ENCODE peak calls at places on chromosomes 4 and X, in eight cellular contexts. One of them, this sample, is unnamed.

GRCh38 chr4:151797853-151798252 is 37.0 kb upstream of the GATB start:
- DNase-seq in PC-9: no peak
- DNase-seq in dorsolateral prefrontal cortex: no peak
- DNase-seq in Calu3: no peak
- DNase-seq in AG04450: no peak
- DNase-seq in transverse colon: no peak
- DNase-seq in fibroblast of pulmonary artery: no peak
- DNase-seq in psoas muscle: no peak
- DNase-seq in this sample: no peak

GRCh38 chr4:107666134-107666533 is 53.9 kb downstream of the PAPSS1 start:
- DNase-seq in PC-9: peak; percentile 37
- DNase-seq in dorsolateral prefrontal cortex: no peak
- DNase-seq in Calu3: no peak
- DNase-seq in AG04450: peak; percentile 18
- DNase-seq in transverse colon: no peak
- DNase-seq in fibroblast of pulmonary artery: peak; percentile 71
- DNase-seq in psoas muscle: no peak
- DNase-seq in this sample: no peak

GRCh38 chr4:82677327-82677726 is 115.5 kb upstream of the TMEM150C start:
- DNase-seq in PC-9: peak; percentile 52
- DNase-seq in dorsolateral prefrontal cortex: no peak
- DNase-seq in Calu3: peak; percentile 43
- DNase-seq in AG04450: no peak
- DNase-seq in transverse colon: no peak
- DNase-seq in fibroblast of pulmonary artery: no peak
- DNase-seq in psoas muscle: no peak
- DNase-seq in this sample: no peak

GRCh38 chr4:81527115-81527514 is 55.4 kb upstream of the RASGEF1B start:
- DNase-seq in PC-9: no peak
- DNase-seq in dorsolateral prefrontal cortex: no peak
- DNase-seq in Calu3: no peak
- DNase-seq in AG04450: no peak
- DNase-seq in transverse colon: no peak
- DNase-seq in fibroblast of pulmonary artery: no peak
- DNase-seq in psoas muscle: peak; percentile 46
- DNase-seq in this sample: no peak

GRCh38 chrX:54386314-54386713 is 28.5 kb upstream of the WNK3 start:
- DNase-seq in PC-9: no peak
- DNase-seq in dorsolateral prefrontal cortex: no peak
- DNase-seq in Calu3: no peak
- DNase-seq in AG04450: no peak
- DNase-seq in transverse colon: no peak
- DNase-seq in fibroblast of pulmonary artery: no peak
- DNase-seq in psoas muscle: no peak
- DNase-seq in this sample: no peak

GRCh38 chr4:135508006-135508714 is 1306.6 kb upstream of the PABPC4L start:
- DNase-seq in PC-9: peak; percentile 50
- DNase-seq in dorsolateral prefrontal cortex: no peak
- DNase-seq in Calu3: no peak
- DNase-seq in AG04450: peak; percentile 20
- DNase-seq in transverse colon: no peak
- DNase-seq in fibroblast of pulmonary artery: peak; percentile 82
- DNase-seq in psoas muscle: no peak
- DNase-seq in this sample: no peak

GRCh38 chrX:46703980-46704379 is 54.9 kb downstream of the SLC9A7 start:
- DNase-seq in PC-9: no peak
- DNase-seq in dorsolateral prefrontal cortex: no peak
- DNase-seq in Calu3: no peak
- DNase-seq in AG04450: no peak
- DNase-seq in transverse colon: no peak
- DNase-seq in fibroblast of pulmonary artery: peak; percentile 32
- DNase-seq in psoas muscle: no peak
- DNase-seq in this sample: no peak

GRCh38 chr4:119493419-119493818 is 135.2 kb downstream of the PDE5A start:
- DNase-seq in PC-9: no peak
- DNase-seq in dorsolateral prefrontal cortex: no peak
- DNase-seq in Calu3: no peak
- DNase-seq in AG04450: no peak
- DNase-seq in transverse colon: no peak
- DNase-seq in fibroblast of pulmonary artery: peak; percentile 45
- DNase-seq in psoas muscle: no peak
- DNase-seq in this sample: no peak

GRCh38 chr4:162075691-162076090 is 88.1 kb downstream of the FSTL5 start:
- DNase-seq in PC-9: no peak
- DNase-seq in dorsolateral prefrontal cortex: no peak
- DNase-seq in Calu3: no peak
- DNase-seq in AG04450: no peak
- DNase-seq in transverse colon: no peak
- DNase-seq in fibroblast of pulmonary artery: no peak
- DNase-seq in psoas muscle: no peak
- DNase-seq in this sample: no peak

GRCh38 chrX:1392376-1393130 is 640 bp upstream of the SLC25A6 start:
- DNase-seq in PC-9: no peak
- DNase-seq in dorsolateral prefrontal cortex: peak; percentile 57
- DNase-seq in Calu3: peak; percentile 53
- DNase-seq in AG04450: peak; percentile 15
- DNase-seq in transverse colon: peak; percentile 78
- DNase-seq in fibroblast of pulmonary artery: peak; percentile 67
- DNase-seq in psoas muscle: peak; percentile 83
- DNase-seq in this sample: peak; percentile 43

GRCh38 chr4:158599150-158599549 is 72.5 kb downstream of the C4orf46 start:
- DNase-seq in PC-9: no peak
- DNase-seq in dorsolateral prefrontal cortex: no peak
- DNase-seq in Calu3: no peak
- DNase-seq in AG04450: no peak
- DNase-seq in transverse colon: no peak
- DNase-seq in fibroblast of pulmonary artery: no peak
- DNase-seq in psoas muscle: no peak
- DNase-seq in this sample: no peak

GRCh38 chr4:66694716-66695115 is 850.6 kb downstream of the CENPC start:
- DNase-seq in PC-9: no peak
- DNase-seq in dorsolateral prefrontal cortex: no peak
- DNase-seq in Calu3: no peak
- DNase-seq in AG04450: no peak
- DNase-seq in transverse colon: no peak
- DNase-seq in fibroblast of pulmonary artery: no peak
- DNase-seq in psoas muscle: no peak
- DNase-seq in this sample: no peak

GRCh38 chrX:75623535-75623934 is 100.7 kb upstream of the ZDHHC15 start:
- DNase-seq in PC-9: no peak
- DNase-seq in dorsolateral prefrontal cortex: no peak
- DNase-seq in Calu3: no peak
- DNase-seq in AG04450: no peak
- DNase-seq in transverse colon: no peak
- DNase-seq in fibroblast of pulmonary artery: no peak
- DNase-seq in psoas muscle: no peak
- DNase-seq in this sample: peak; percentile 2

GRCh38 chrX:2549874-2550273 is 49.1 kb upstream of the DHRSX start:
- DNase-seq in PC-9: no peak
- DNase-seq in dorsolateral prefrontal cortex: no peak
- DNase-seq in Calu3: no peak
- DNase-seq in AG04450: no peak
- DNase-seq in transverse colon: no peak
- DNase-seq in fibroblast of pulmonary artery: no peak
- DNase-seq in psoas muscle: no peak
- DNase-seq in this sample: no peak

GRCh38 chr4:24229976-24230375 is 340.1 kb upstream of the PPARGC1A start:
- DNase-seq in PC-9: no peak
- DNase-seq in dorsolateral prefrontal cortex: no peak
- DNase-seq in Calu3: no peak
- DNase-seq in AG04450: peak; percentile 23
- DNase-seq in transverse colon: no peak
- DNase-seq in fibroblast of pulmonary artery: no peak
- DNase-seq in psoas muscle: no peak
- DNase-seq in this sample: no peak

GRCh38 chr4:27308379-27308778 is 447.7 kb downstream of the STIM2 start:
- DNase-seq in PC-9: no peak
- DNase-seq in dorsolateral prefrontal cortex: no peak
- DNase-seq in Calu3: no peak
- DNase-seq in AG04450: no peak
- DNase-seq in transverse colon: no peak
- DNase-seq in fibroblast of pulmonary artery: no peak
- DNase-seq in psoas muscle: no peak
- DNase-seq in this sample: no peak

GRCh38 chrX:119223784-119224183 is 12.3 kb upstream of the PGRMC1 start:
- DNase-seq in PC-9: no peak
- DNase-seq in dorsolateral prefrontal cortex: no peak
- DNase-seq in Calu3: no peak
- DNase-seq in AG04450: no peak
- DNase-seq in transverse colon: no peak
- DNase-seq in fibroblast of pulmonary artery: no peak
- DNase-seq in psoas muscle: no peak
- DNase-seq in this sample: no peak

GRCh38 chrX:119222932-119223331 is 13.2 kb upstream of the PGRMC1 start:
- DNase-seq in PC-9: no peak
- DNase-seq in dorsolateral prefrontal cortex: no peak
- DNase-seq in Calu3: no peak
- DNase-seq in AG04450: no peak
- DNase-seq in transverse colon: no peak
- DNase-seq in fibroblast of pulmonary artery: no peak
- DNase-seq in psoas muscle: no peak
- DNase-seq in this sample: no peak

DNA sequence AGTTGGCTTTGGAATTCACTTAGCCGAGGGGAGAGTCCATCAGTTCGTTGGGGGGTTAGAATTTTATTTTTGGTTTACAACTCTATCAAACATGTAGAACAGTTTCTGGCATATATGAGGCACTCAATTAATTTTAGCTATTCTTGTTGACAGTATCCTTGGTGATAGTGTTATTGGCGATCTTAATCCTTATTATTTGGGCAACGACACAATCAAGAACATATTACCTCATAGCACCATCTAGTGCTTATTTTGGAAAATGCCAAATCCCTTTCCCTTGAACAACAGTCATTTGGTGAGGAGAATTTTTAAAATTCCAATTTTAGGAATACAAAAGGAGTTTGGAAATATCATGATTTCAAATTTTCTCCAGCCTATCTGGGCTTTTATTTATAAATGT is 17.9 kb upstream of the PGRMC1 start:
- DNase-seq in PC-9: no peak
- DNase-seq in dorsolateral prefrontal cortex: no peak
- DNase-seq in Calu3: no peak
- DNase-seq in AG04450: no peak
- DNase-seq in transverse colon: no peak
- DNase-seq in fibroblast of pulmonary artery: peak; percentile 33
- DNase-seq in psoas muscle: no peak
- DNase-seq in this sample: no peak
- TF ChIP-seq CTCF in PC-9: peak; percentile 72
- TF ChIP-seq CTCF in dorsolateral prefrontal cortex: peak; percentile 43
- TF ChIP-seq CTCF in Calu3: no peak
- TF ChIP-seq CTCF in AG04450: peak; percentile 43
- TF ChIP-seq CTCF in transverse colon: peak; percentile 23
- TF ChIP-seq CTCF in fibroblast of pulmonary artery: peak; percentile 43
- TF ChIP-seq CTCF in psoas muscle: peak; percentile 31
- TF ChIP-seq CTCF in this sample: peak; percentile 60

GRCh38 chr4:129929052-129929451 is 833.1 kb downstream of the C4orf33 start:
- DNase-seq in PC-9: no peak
- DNase-seq in dorsolateral prefrontal cortex: no peak
- DNase-seq in Calu3: peak; percentile 3
- DNase-seq in AG04450: no peak
- DNase-seq in transverse colon: no peak
- DNase-seq in fibroblast of pulmonary artery: no peak
- DNase-seq in psoas muscle: no peak
- DNase-seq in this sample: peak; percentile 5
- TF ChIP-seq CTCF in PC-9: peak; percentile 20
- TF ChIP-seq CTCF in dorsolateral prefrontal cortex: no peak
- TF ChIP-seq CTCF in Calu3: no peak
- TF ChIP-seq CTCF in AG04450: no peak
- TF ChIP-seq CTCF in transverse colon: no peak
- TF ChIP-seq CTCF in fibroblast of pulmonary artery: no peak
- TF ChIP-seq CTCF in psoas muscle: no peak
- TF ChIP-seq CTCF in this sample: peak; percentile 59

GRCh38 chr4:128220286-128221235 is 67.1 kb downstream of the PGRMC2 start:
- DNase-seq in PC-9: peak; percentile 37
- DNase-seq in dorsolateral prefrontal cortex: no peak
- DNase-seq in Calu3: no peak
- DNase-seq in AG04450: peak; percentile 21
- DNase-seq in transverse colon: no peak
- DNase-seq in fibroblast of pulmonary artery: peak; percentile 73
- DNase-seq in psoas muscle: no peak
- DNase-seq in this sample: no peak
- TF ChIP-seq CTCF in PC-9: peak; percentile 51
- TF ChIP-seq CTCF in dorsolateral prefrontal cortex: peak; percentile 35
- TF ChIP-seq CTCF in Calu3: no peak
- TF ChIP-seq CTCF in AG04450: peak; percentile 41
- TF ChIP-seq CTCF in transverse colon: no peak
- TF ChIP-seq CTCF in fibroblast of pulmonary artery: peak; percentile 36
- TF ChIP-seq CTCF in psoas muscle: peak; percentile 26
- TF ChIP-seq CTCF in this sample: peak; percentile 58

GRCh38 chr4:138007572-138007971 is 234.6 kb downstream of the SLC7A11 start:
- DNase-seq in PC-9: no peak
- DNase-seq in dorsolateral prefrontal cortex: no peak
- DNase-seq in Calu3: no peak
- DNase-seq in AG04450: no peak
- DNase-seq in transverse colon: no peak
- DNase-seq in fibroblast of pulmonary artery: peak; percentile 15
- DNase-seq in psoas muscle: no peak
- DNase-seq in this sample: no peak
- TF ChIP-seq CTCF in PC-9: peak; percentile 43
- TF ChIP-seq CTCF in dorsolateral prefrontal cortex: no peak
- TF ChIP-seq CTCF in Calu3: no peak
- TF ChIP-seq CTCF in AG04450: peak; percentile 44
- TF ChIP-seq CTCF in transverse colon: no peak
- TF ChIP-seq CTCF in fibroblast of pulmonary artery: peak; percentile 42
- TF ChIP-seq CTCF in psoas muscle: no peak
- TF ChIP-seq CTCF in this sample: peak; percentile 52

This sample was measured in neural crest cell.